ENCODE peak calls at places on chromosome 15, in seven cellular contexts. X is Calu3; H is CD4-positive, alpha-beta T cell; J is neural crest cell; P is endodermal cell; I is Peyer's patch; M is neural progenitor cell. Z is an unnamed sample.

GRCh38 chr15:99092554-99093172 is 12.2 kb upstream of the SYNM start:
- DNase-seq in P (no peak), M (no peak), I (no peak), X (no peak), H (no peak), J (no peak), Z (no peak)

GRCh38 chr15:90497912-90498311 is 31.8 kb upstream of the CRTC3 start:
- DNase-seq in H (no peak), M (no peak), P (no peak), I (peak), J (no peak), X (no peak), Z (no peak)

GRCh38 chr15:55282284-55282833 is 7.3 kb downstream of the RAB27A start:
- DNase-seq in X (peak), M (no peak), J (no peak), P (no peak), H (no peak), I (no peak), Z (peak)

GRCh38 chr15:49675051-49675450 is 54.2 kb downstream of the DTWD1 start:
- DNase-seq in J (no peak), X (no peak), I (no peak), M (no peak), P (no peak), H (no peak), Z (peak)

GRCh38 chr15:47718474-47719440 is 1.5 kb downstream of the SEMA6D start:
- DNase-seq in M (peak), P (peak), X (no peak), I (peak), J (no peak), H (no peak), Z (no peak)

GRCh38 chr15:79041598-79042175 is 48.9 kb downstream of the RASGRF1 start:
- DNase-seq in H (no peak), X (no peak), M (no peak), P (no peak), J (no peak), I (no peak), Z (no peak)

GRCh38 chr15:78811124-78811824 is at the start of gene ADAMTS7:
- DNase-seq in M (peak), P (peak), X (peak), J (peak), I (peak), H (peak), Z (peak)

GRCh38 chr15:57079446-57079845 is 161.0 kb downstream of the TCF12 start:
- DNase-seq in H (no peak), J (no peak), M (peak), X (no peak), I (no peak), P (no peak), Z (no peak)

GRCh38 chr15:66043264-66043663 is 174.0 kb downstream of the RAB11A start:
- DNase-seq in H (no peak), I (no peak), M (no peak), P (no peak), X (no peak), J (no peak), Z (no peak)

GRCh38 chr15:83123529-83123928 is 16.1 kb downstream of the TM6SF1 start:
- DNase-seq in M (no peak), J (no peak), I (no peak), H (no peak), X (no peak), P (no peak), Z (no peak)

GRCh38 chr15:62849316-62850129 is 193.0 kb upstream of the TPM1 start:
- DNase-seq in X (no peak), H (no peak), I (no peak), M (no peak), P (peak), J (no peak), Z (no peak)

GRCh38 chr15:60774829-60775228 is 295.9 kb upstream of the ICE2 start:
- DNase-seq in M (no peak), H (no peak), X (no peak), P (no peak), I (no peak), J (no peak), Z (no peak)

GRCh38 chr15:28114721-28115622 is 15.9 kb upstream of the OCA2 start:
- DNase-seq in J (no peak), I (no peak), H (no peak), P (peak), M (no peak), X (no peak), Z (no peak)

GRCh38 chr15:73017987-73018386 is 34.3 kb upstream of the NEO1 start:
- DNase-seq in H (no peak), X (no peak), J (no peak), M (no peak), I (no peak), P (no peak), Z (no peak)

GRCh38 chr15:63889831-63890230 is 56.1 kb upstream of the HERC1 start:
- DNase-seq in I (no peak), P (peak), M (no peak), H (no peak), J (no peak), X (no peak), Z (no peak)

GRCh38 chr15:63890617-63891016 is 56.9 kb upstream of the HERC1 start:
- DNase-seq in J (no peak), P (no peak), I (no peak), H (no peak), M (no peak), X (no peak), Z (no peak)

GRCh38 chr15:63888823-63889222 is 55.1 kb upstream of the HERC1 start:
- DNase-seq in H (no peak), X (no peak), M (no peak), P (no peak), J (no peak), I (no peak), Z (no peak)

GRCh38 chr15:63887630-63888029 is 53.9 kb upstream of the HERC1 start:
- DNase-seq in J (no peak), I (no peak), X (no peak), P (peak), H (no peak), M (no peak), Z (no peak)

DNA sequence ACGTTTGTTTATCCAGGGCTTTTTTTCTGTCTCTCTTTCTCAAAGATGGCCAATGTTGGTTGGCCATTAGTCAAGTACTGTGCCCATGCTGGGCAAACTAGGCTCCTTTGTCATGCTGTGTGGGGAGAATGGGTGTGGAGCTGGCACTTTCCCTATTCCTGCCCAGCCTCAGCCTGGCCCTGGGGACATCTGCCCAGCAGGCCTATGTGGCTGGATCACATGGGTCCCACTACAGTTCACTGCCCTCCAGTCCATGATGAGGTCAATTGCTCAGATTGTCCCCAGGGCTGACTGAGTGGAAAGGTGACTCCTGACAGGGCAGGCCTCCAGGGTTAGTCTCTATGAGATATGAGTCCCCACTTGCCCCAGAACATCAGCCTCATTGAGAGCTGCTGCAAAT is 54.4 kb upstream of the HERC1 start:
- DNase-seq in P (peak), X (no peak), M (no peak), H (no peak), J (no peak), I (no peak), Z (no peak)
- TF ChIP-seq CTCF in P (no peak), X (no peak), M (no peak), H (no peak), J (no peak), I (no peak), Z (no peak)

GRCh38 chr15:69035205-69035917 is 20.9 kb downstream of the NOX5 start:
- DNase-seq in M (peak), P (peak), H (no peak), X (peak), J (peak), I (peak), Z (peak)
- TF ChIP-seq CTCF in M (peak), P (peak), H (no peak), X (no peak), J (peak), I (peak), Z (peak)

DNA sequence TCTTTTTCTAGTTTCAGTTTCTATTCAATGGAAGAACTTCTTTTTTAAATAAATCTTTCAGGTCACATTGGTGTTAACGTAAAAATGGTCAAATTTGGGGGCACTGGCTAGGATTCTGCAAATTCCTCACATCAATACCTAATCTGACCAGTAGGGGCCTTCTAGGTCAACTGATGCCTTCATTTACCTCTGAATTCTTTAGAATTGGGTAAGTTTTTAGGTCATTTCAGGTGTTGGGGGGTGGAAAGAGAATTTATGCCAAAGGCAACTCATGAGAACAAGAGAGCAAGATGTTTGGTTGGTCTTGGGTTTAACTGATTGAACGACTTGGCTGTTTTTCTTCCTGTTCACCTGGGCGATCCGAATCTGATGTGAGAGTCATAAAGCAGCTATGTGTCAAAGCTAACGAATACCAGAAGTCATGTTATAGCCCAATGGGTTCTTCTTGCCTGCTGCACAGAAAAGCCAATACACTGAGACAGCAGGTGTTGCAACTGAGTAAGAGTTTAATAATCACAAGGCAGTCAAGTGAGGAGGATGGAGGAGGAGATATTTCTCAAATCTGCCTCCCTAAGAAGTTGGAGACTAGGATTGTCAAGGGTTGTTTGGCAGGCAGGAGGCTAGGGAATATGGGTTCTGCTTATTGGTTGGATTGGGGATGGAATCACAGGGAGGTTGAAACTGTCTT is 15.3 kb downstream of the LRRC49 start:
- DNase-seq in H (no peak), P (no peak), X (no peak), M (peak), I (no peak), J (no peak), Z (no peak)
- TF ChIP-seq CTCF in H (no peak), P (peak), X (peak), M (peak), I (no peak), J (peak), Z (peak)

GRCh38 chr15:93001881-93002280 is 87.1 kb downstream of the RGMA start:
- DNase-seq in J (no peak), X (no peak), M (no peak), H (no peak), P (no peak), I (no peak), Z (no peak)
- TF ChIP-seq CTCF in J (peak), X (no peak), M (peak), H (no peak), P (peak), I (no peak), Z (no peak)

GRCh38 chr15:43939070-43939469 is 112.3 kb downstream of the WDR76 start:
- DNase-seq in I (no peak), X (peak), P (peak), H (no peak), J (no peak), M (no peak), Z (peak)
- TF ChIP-seq CTCF in I (peak), X (no peak), P (peak), H (no peak), J (peak), M (peak), Z (peak)

DNA sequence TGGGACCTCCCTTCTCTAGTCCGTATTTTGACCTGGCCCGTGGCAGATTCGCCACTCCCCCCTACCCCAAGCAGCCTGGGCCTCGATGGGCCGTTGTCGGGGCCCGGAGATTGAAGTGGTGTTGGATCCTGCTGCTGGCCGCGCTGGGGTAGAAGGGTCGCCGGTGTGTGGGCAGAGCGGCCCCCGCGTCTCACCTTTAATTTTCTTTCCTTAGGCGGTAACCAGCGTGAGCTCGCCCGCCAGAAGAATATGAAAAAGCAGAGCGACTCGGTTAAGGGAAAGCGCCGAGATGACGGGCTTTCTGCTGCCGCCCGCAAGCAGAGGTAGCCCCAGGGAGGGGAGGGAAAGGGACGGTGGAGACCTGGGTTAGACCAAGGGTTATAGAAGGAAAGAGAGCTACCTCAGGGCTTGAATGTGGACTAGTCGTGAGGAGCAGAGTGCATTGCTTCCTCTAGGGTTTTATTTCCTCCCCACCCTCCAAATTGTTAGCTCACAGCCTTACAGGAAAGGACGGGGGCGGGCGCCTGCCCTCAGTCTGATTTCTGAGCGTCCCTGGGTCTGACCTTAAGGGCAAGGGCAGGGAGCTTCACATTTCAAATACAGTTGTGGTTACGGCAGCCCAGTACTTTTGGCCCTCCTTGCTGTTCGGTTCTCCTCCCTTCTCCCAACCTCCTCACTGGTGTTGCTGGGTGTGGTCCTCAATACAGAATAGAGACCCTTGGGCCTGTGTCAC is 807 bp downstream of the SERF2 start:
- DNase-seq in H (peak), J (no peak), M (peak), P (no peak), I (peak), X (no peak), Z (peak)
- TF ChIP-seq CTCF in H (no peak), J (no peak), M (no peak), P (no peak), I (peak), X (no peak), Z (no peak)

DNA sequence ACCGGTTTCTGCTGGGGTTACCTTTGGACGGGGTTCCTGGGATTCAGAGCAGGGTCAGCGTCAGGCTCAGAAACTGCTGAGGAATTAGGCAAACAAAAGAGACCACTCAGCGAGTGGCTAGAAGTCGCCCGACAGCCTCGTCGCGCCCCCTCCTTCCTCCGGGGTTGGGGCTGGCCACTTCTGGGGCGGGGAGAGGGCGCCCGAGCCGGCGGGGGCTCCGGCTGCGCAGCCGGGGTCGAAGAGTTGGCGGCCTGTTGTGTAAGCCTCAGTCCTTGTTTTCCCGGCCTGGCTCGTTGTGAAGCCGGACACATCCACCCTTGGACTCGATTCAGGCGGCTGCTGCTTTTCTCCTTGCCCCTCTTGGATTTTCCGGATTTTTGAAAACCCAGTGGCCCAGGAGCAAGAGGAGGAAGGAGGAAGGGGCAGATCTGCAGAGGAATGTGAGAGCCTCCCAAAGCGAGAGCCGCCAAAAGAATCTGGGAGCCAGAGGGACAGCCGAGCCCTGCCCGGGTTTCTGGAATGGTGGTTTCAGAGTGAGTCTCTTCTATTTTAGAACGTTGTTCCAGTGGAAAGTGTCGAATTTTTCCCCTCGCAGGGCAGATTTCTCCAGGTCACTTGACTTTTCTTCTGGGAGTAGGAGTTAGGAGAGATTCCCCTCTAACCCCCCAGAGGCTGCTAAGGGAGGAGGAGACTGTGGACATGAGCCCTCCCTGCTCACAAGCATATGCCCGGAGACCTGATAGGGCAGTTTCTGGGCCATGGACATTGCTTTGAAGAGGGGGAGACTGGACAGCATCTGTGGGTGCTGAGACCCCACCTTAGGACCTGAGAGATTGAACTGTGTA is 666 bp downstream of the SNX33 start:
- DNase-seq in H (no peak), J (no peak), P (peak), I (peak), X (peak), M (peak), Z (peak)
- TF ChIP-seq CTCF in H (no peak), J (no peak), P (peak), I (no peak), X (no peak), M (no peak), Z (no peak)

GRCh38 chr15:58271410-58271809 is 133.2 kb downstream of the AQP9 start:
- DNase-seq in M (no peak), I (no peak), H (no peak), P (no peak), X (no peak), J (no peak), Z (no peak)
- TF ChIP-seq CTCF in M (no peak), I (no peak), H (no peak), P (no peak), X (no peak), J (no peak), Z (no peak)

DNA sequence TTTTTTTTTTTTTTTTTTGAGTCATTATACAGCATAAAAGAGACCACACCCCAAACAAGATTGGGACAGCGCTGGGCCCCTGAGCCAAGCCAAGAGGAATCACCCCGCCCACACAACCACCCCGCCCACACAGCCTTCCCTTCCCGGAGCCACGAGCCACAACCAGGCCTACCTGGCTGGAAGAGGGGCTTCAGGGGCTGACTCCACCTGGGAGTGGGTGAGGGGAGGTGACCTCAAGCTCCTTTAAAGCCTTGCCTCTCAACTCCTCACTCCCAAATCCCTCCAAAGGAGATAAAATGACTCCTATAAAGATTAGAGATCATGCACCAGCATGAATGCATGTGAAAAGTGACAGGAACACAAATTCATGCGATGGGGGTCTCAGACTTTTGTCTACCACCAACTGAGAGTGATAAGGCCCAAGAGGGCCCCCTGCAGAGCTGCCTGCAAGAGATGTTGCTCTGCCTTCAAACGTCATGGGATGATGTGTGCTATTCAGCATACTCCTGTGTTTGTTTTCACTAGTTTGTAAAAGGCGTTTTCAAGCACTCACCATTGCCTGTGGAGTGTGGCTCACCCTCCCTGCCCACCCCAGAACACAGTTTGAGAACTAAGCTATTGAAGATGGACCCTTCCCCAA is 23.1 kb upstream of the KLF13 start:
- DNase-seq in I (peak), H (no peak), M (peak), J (no peak), X (no peak), P (peak), Z (peak)
- TF ChIP-seq CTCF in I (no peak), H (no peak), M (no peak), J (no peak), X (no peak), P (no peak), Z (no peak)

DNA sequence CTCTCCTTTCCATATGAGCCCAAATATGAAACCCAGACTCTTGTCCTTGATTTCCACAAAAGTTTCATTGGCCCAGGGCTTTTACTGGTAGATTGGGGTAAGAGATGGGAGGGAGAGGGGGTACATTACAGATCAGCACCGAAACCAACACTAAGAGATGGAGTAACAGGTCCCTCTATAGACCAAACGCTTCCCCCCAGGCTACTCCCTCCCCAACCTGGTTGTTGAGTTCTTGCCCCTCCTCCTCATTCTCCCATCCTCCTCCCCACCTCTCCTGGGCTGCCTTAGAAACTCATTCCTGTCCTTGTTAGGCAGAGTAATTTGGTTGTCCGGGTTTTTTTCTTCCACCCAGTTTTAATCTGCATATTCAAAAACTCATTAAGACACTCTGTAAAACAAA is 74.2 kb downstream of the MESD start:
- DNase-seq in H (no peak), X (no peak), M (peak), P (peak), J (no peak), I (no peak), Z (no peak)
- TF ChIP-seq CTCF in H (no peak), X (no peak), M (peak), P (peak), J (no peak), I (no peak), Z (no peak)

Z was measured in MCF 10A.